ENCODE peak calls at places on chromosomes 5 and 9, in eight cellular contexts. K, N, Z, E, W, P, B and F are unnamed samples.

GRCh38 chr5:110034076-110034475 is 344.3 kb downstream of the MAN2A1 start:
- DNase-seq in K (no peak), N (no peak), Z (no peak), E (no peak), W (no peak), P (no peak), B (no peak), F (no peak)

GRCh38 chr5:77398896-77399295 is 93.2 kb downstream of the WDR41 start:
- DNase-seq in K (no peak), N (no peak), Z (no peak), E (peak), W (no peak), P (no peak), B (no peak), F (no peak)

GRCh38 chr9:751137-752051 is 90.1 kb upstream of the DMRT1 start:
- DNase-seq in K (no peak), N (no peak), Z (peak), E (no peak), W (peak), P (no peak), B (no peak), F (peak)

GRCh38 chr5:180213657-180214207 is 4.7 kb upstream of the RASGEF1C start:
- DNase-seq in K (no peak), N (no peak), Z (no peak), E (no peak), W (no peak), P (no peak), B (no peak), F (no peak)

GRCh38 chr5:73938280-73938937 is 312.4 kb downstream of the ARHGEF28 start:
- DNase-seq in K (no peak), N (no peak), Z (no peak), E (peak), W (peak), P (no peak), B (no peak), F (no peak)

GRCh38 chr5:33233013-33233463 is 207.7 kb upstream of the TARS1 start:
- DNase-seq in K (no peak), N (no peak), Z (no peak), E (peak), W (peak), P (no peak), B (peak), F (no peak)

GRCh38 chr9:86939311-86939710 is 8.0 kb downstream of the GAS1 start:
- DNase-seq in K (no peak), N (no peak), Z (no peak), E (no peak), W (no peak), P (no peak), B (no peak), F (no peak)

GRCh38 chr5:82356808-82357671 is 78.9 kb upstream of the RPS23 start:
- DNase-seq in K (no peak), N (peak), Z (peak), E (peak), W (peak), P (peak), B (peak), F (no peak)

GRCh38 chr5:68255305-68256130 is 40.0 kb downstream of the PIK3R1 start:
- DNase-seq in K (no peak), N (no peak), Z (no peak), E (peak), W (no peak), P (peak), B (no peak), F (no peak)

GRCh38 chr5:107670927-107671741 is at the start of gene EFNA5:
- DNase-seq in K (no peak), N (peak), Z (peak), E (peak), W (peak), P (peak), B (peak), F (no peak)

GRCh38 chr9:74951107-74951720 is 1.5 kb downstream of the C9orf40 start:
- DNase-seq in K (no peak), N (no peak), Z (no peak), E (no peak), W (no peak), P (no peak), B (no peak), F (no peak)

GRCh38 chr9:97478301-97478981 is 23.0 kb upstream of the TMOD1 start:
- DNase-seq in K (peak), N (no peak), Z (no peak), E (peak), W (no peak), P (no peak), B (peak), F (no peak)

GRCh38 chr5:174571662-174572397 is 152.6 kb upstream of the MSX2 start:
- DNase-seq in K (peak), N (peak), Z (no peak), E (peak), W (peak), P (no peak), B (peak), F (no peak)
- TF ChIP-seq CTCF in K (peak), N (no peak), Z (no peak), E (peak), W (peak), P (no peak), B (peak), F (no peak)

DNA sequence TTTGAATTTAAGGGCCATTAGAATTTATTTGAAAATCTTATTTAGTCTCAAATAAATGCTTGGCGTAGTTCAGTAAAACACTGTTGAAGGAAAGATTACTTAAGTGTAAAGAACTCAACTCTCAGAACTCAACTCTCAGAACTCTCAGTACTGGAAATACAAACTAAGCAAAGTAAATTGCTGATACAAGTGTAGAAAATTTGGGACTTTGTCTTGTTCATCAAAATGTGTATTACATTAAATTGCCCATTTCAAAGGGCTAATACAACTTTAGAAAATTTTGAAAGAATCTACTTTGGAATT is 99.4 kb downstream of the CSNK1G3 start:
- DNase-seq in K (no peak), N (no peak), Z (no peak), E (no peak), W (no peak), P (no peak), B (no peak), F (no peak)
- TF ChIP-seq CTCF in K (no peak), N (no peak), Z (no peak), E (no peak), W (no peak), P (no peak), B (no peak), F (no peak)

GRCh38 chr9:78130004-78130403 is 98.4 kb upstream of the GNAQ start:
- DNase-seq in K (no peak), N (no peak), Z (no peak), E (no peak), W (peak), P (no peak), B (no peak), F (no peak)
- TF ChIP-seq CTCF in K (no peak), N (no peak), Z (no peak), E (peak), W (peak), P (no peak), B (no peak), F (no peak)

GRCh38 chr5:36383942-36384341 is 82.2 kb upstream of the RANBP3L start:
- DNase-seq in K (no peak), N (no peak), Z (no peak), E (no peak), W (no peak), P (no peak), B (no peak), F (no peak)
- TF ChIP-seq CTCF in K (no peak), N (no peak), Z (no peak), E (no peak), W (no peak), P (no peak), B (no peak), F (no peak)

GRCh38 chr5:148398698-148399121 is 15.0 kb downstream of the FBXO38 start:
- DNase-seq in K (peak), N (no peak), Z (no peak), E (no peak), W (no peak), P (no peak), B (no peak), F (no peak)
- TF ChIP-seq CTCF in K (peak), N (no peak), Z (no peak), E (no peak), W (no peak), P (no peak), B (peak), F (no peak)

GRCh38 chr9:2991292-2991691 is 147.4 kb upstream of the PUM3 start:
- DNase-seq in K (no peak), N (no peak), Z (no peak), E (peak), W (no peak), P (no peak), B (no peak), F (no peak)
- TF ChIP-seq CTCF in K (peak), N (no peak), Z (no peak), E (no peak), W (no peak), P (no peak), B (no peak), F (no peak)

GRCh38 chr5:178196986-178197385 is 7.3 kb upstream of the HNRNPAB start:
- DNase-seq in K (no peak), N (no peak), Z (peak), E (no peak), W (no peak), P (no peak), B (no peak), F (no peak)
- TF ChIP-seq CTCF in K (peak), N (no peak), Z (no peak), E (peak), W (peak), P (peak), B (peak), F (peak)

GRCh38 chr9:121626012-121626411 is 25.4 kb upstream of the DAB2IP start:
- DNase-seq in K (no peak), N (no peak), Z (no peak), E (no peak), W (no peak), P (no peak), B (no peak), F (no peak)
- TF ChIP-seq CTCF in K (no peak), N (no peak), Z (no peak), E (no peak), W (no peak), P (no peak), B (no peak), F (no peak)

GRCh38 chr9:24841993-24842392 is 296.3 kb upstream of the IZUMO3 start:
- DNase-seq in K (no peak), N (no peak), Z (no peak), E (no peak), W (no peak), P (peak), B (no peak), F (no peak)

GRCh38 chr9:24844217-24844616 is 298.5 kb upstream of the IZUMO3 start:
- DNase-seq in K (no peak), N (no peak), Z (no peak), E (no peak), W (no peak), P (peak), B (no peak), F (no peak)

GRCh38 chr9:24846248-24846912 is 300.7 kb upstream of the IZUMO3 start:
- DNase-seq in K (no peak), N (no peak), Z (peak), E (no peak), W (no peak), P (peak), B (no peak), F (no peak)
- TF ChIP-seq CTCF in K (no peak), N (no peak), Z (no peak), E (no peak), W (no peak), P (no peak), B (no peak), F (no peak)